ENCODE peak calls at places on chromosomes 1 and 21, in four cellular contexts. One of them, this sample, is unnamed.

GRCh38 chr1:8241417-8242014 is 76.4 kb upstream of the SLC45A1 start:
- DNase-seq in IMR-90: no peak
- DNase-seq in CD8-positive, alpha-beta T cell: no peak
- DNase-seq in CD4-positive, alpha-beta T cell: no peak
- DNase-seq in this sample: no peak

GRCh38 chr1:113812661-113813135 is 422 bp upstream of the RSBN1 start:
- DNase-seq in IMR-90: no peak
- DNase-seq in CD8-positive, alpha-beta T cell: no peak
- DNase-seq in CD4-positive, alpha-beta T cell: peak; percentile 12
- DNase-seq in this sample: no peak

GRCh38 chr21:34367320-34367935 is 3.6 kb downstream of the KCNE2 start:
- DNase-seq in IMR-90: peak; percentile 82
- DNase-seq in CD8-positive, alpha-beta T cell: peak; percentile 47
- DNase-seq in CD4-positive, alpha-beta T cell: peak; percentile 10
- DNase-seq in this sample: no peak

GRCh38 chr1:182955596-182956588 is 2.9 kb upstream of the SHCBP1L start:
- DNase-seq in IMR-90: peak; percentile 92
- DNase-seq in CD8-positive, alpha-beta T cell: no peak
- DNase-seq in CD4-positive, alpha-beta T cell: no peak
- DNase-seq in this sample: no peak

GRCh38 chr21:46214478-46215340 is 13.9 kb downstream of the LSS start:
- DNase-seq in IMR-90: no peak
- DNase-seq in CD8-positive, alpha-beta T cell: no peak
- DNase-seq in CD4-positive, alpha-beta T cell: no peak
- DNase-seq in this sample: peak; percentile 18

GRCh38 chr1:62117416-62117815 is 77.2 kb upstream of the L1TD1 start:
- DNase-seq in IMR-90: no peak
- DNase-seq in CD8-positive, alpha-beta T cell: no peak
- DNase-seq in CD4-positive, alpha-beta T cell: no peak
- DNase-seq in this sample: no peak

GRCh38 chr1:55359611-55360010 is 144.4 kb upstream of the USP24 start:
- DNase-seq in IMR-90: no peak
- DNase-seq in CD8-positive, alpha-beta T cell: no peak
- DNase-seq in CD4-positive, alpha-beta T cell: no peak
- DNase-seq in this sample: no peak

GRCh38 chr21:46008893-46009635 is 27.5 kb downstream of the COL6A1 start:
- DNase-seq in IMR-90: no peak
- DNase-seq in CD8-positive, alpha-beta T cell: no peak
- DNase-seq in CD4-positive, alpha-beta T cell: no peak
- DNase-seq in this sample: no peak

GRCh38 chr21:41403966-41404365 is 22.1 kb upstream of the MX1 start:
- DNase-seq in IMR-90: no peak
- DNase-seq in CD8-positive, alpha-beta T cell: peak; percentile 29
- DNase-seq in CD4-positive, alpha-beta T cell: no peak
- DNase-seq in this sample: no peak

GRCh38 chr1:191641420-191642215 is 516.6 kb upstream of the RGS18 start:
- DNase-seq in IMR-90: peak; percentile 69
- DNase-seq in CD8-positive, alpha-beta T cell: no peak
- DNase-seq in CD4-positive, alpha-beta T cell: no peak
- DNase-seq in this sample: no peak

GRCh38 chr1:171052977-171053376 is 37.7 kb upstream of the FMO3 start:
- DNase-seq in IMR-90: no peak
- DNase-seq in CD8-positive, alpha-beta T cell: no peak
- DNase-seq in CD4-positive, alpha-beta T cell: no peak
- DNase-seq in this sample: no peak

GRCh38 chr1:161059293-161059692 is 10.4 kb downstream of the ARHGAP30 start:
- DNase-seq in IMR-90: no peak
- DNase-seq in CD8-positive, alpha-beta T cell: no peak
- DNase-seq in CD4-positive, alpha-beta T cell: no peak
- DNase-seq in this sample: no peak

GRCh38 chr1:145863272-145863671 is 4.4 kb upstream of the PIAS3 start:
- DNase-seq in IMR-90: no peak
- DNase-seq in CD8-positive, alpha-beta T cell: no peak
- DNase-seq in CD4-positive, alpha-beta T cell: no peak
- DNase-seq in this sample: no peak

GRCh38 chr1:210372931-210373627 is 44.4 kb downstream of the HHAT start:
- DNase-seq in IMR-90: no peak
- DNase-seq in CD8-positive, alpha-beta T cell: no peak
- DNase-seq in CD4-positive, alpha-beta T cell: no peak
- DNase-seq in this sample: no peak

GRCh38 chr1:177913762-177914540 is 55.9 kb downstream of the SEC16B start:
- DNase-seq in IMR-90: peak; percentile 63
- DNase-seq in CD8-positive, alpha-beta T cell: no peak
- DNase-seq in CD4-positive, alpha-beta T cell: no peak
- DNase-seq in this sample: no peak

GRCh38 chr1:243293941-243294722 is 38.3 kb downstream of the SDCCAG8 start:
- DNase-seq in IMR-90: no peak
- DNase-seq in CD8-positive, alpha-beta T cell: no peak
- DNase-seq in CD4-positive, alpha-beta T cell: no peak
- DNase-seq in this sample: no peak

GRCh38 chr1:62406576-62406975 is 30.3 kb upstream of the USP1 start:
- DNase-seq in IMR-90: no peak
- DNase-seq in CD8-positive, alpha-beta T cell: no peak
- DNase-seq in CD4-positive, alpha-beta T cell: no peak
- DNase-seq in this sample: no peak

GRCh38 chr1:60583696-60584095 is 498.7 kb upstream of the NFIA start:
- DNase-seq in IMR-90: no peak
- DNase-seq in CD8-positive, alpha-beta T cell: no peak
- DNase-seq in CD4-positive, alpha-beta T cell: no peak
- DNase-seq in this sample: no peak

GRCh38 chr1:187924252-187924651 is 1095.5 kb downstream of the PLA2G4A start:
- DNase-seq in IMR-90: no peak
- DNase-seq in CD8-positive, alpha-beta T cell: no peak
- DNase-seq in CD4-positive, alpha-beta T cell: no peak
- DNase-seq in this sample: no peak

GRCh38 chr1:244730153-244730933 is 77.4 kb downstream of the DESI2 start:
- DNase-seq in IMR-90: peak; percentile 49
- DNase-seq in CD8-positive, alpha-beta T cell: peak; percentile 58
- DNase-seq in CD4-positive, alpha-beta T cell: peak; percentile 19
- DNase-seq in this sample: no peak

GRCh38 chr1:183592733-183593132 is 2.5 kb upstream of the NCF2 start:
- DNase-seq in IMR-90: no peak
- DNase-seq in CD8-positive, alpha-beta T cell: no peak
- DNase-seq in CD4-positive, alpha-beta T cell: no peak
- DNase-seq in this sample: no peak

GRCh38 chr1:234315091-234315541 is 58.1 kb upstream of the COA6 start:
- DNase-seq in IMR-90: peak; percentile 76
- DNase-seq in CD8-positive, alpha-beta T cell: no peak
- DNase-seq in CD4-positive, alpha-beta T cell: no peak
- DNase-seq in this sample: no peak

GRCh38 chr1:89994231-89994804 is 592 bp upstream of the ZNF326 start:
- DNase-seq in IMR-90: no peak
- DNase-seq in CD8-positive, alpha-beta T cell: no peak
- DNase-seq in CD4-positive, alpha-beta T cell: no peak
- DNase-seq in this sample: no peak

GRCh38 chr1:247447162-247447909 is 10.6 kb downstream of the OR2B11 start:
- DNase-seq in IMR-90: no peak
- DNase-seq in CD8-positive, alpha-beta T cell: no peak
- DNase-seq in CD4-positive, alpha-beta T cell: no peak
- DNase-seq in this sample: no peak

GRCh38 chr1:247444571-247444970 is 13.3 kb downstream of the OR2B11 start:
- DNase-seq in IMR-90: no peak
- DNase-seq in CD8-positive, alpha-beta T cell: no peak
- DNase-seq in CD4-positive, alpha-beta T cell: no peak
- DNase-seq in this sample: no peak

GRCh38 chr1:247445775-247446364 is 12.0 kb downstream of the OR2B11 start:
- DNase-seq in IMR-90: no peak
- DNase-seq in CD8-positive, alpha-beta T cell: no peak
- DNase-seq in CD4-positive, alpha-beta T cell: no peak
- DNase-seq in this sample: no peak

GRCh38 chr1:247451388-247452010 is 6.4 kb downstream of the OR2B11 start:
- DNase-seq in IMR-90: no peak
- DNase-seq in CD8-positive, alpha-beta T cell: no peak
- DNase-seq in CD4-positive, alpha-beta T cell: no peak
- DNase-seq in this sample: no peak

GRCh38 chr1:247448107-247448778 is 9.7 kb downstream of the OR2B11 start:
- DNase-seq in IMR-90: peak; percentile 31
- DNase-seq in CD8-positive, alpha-beta T cell: peak; percentile 54
- DNase-seq in CD4-positive, alpha-beta T cell: peak; percentile 32
- DNase-seq in this sample: no peak
- TF ChIP-seq CTCF in IMR-90: no peak
- TF ChIP-seq CTCF in CD8-positive, alpha-beta T cell: no peak
- TF ChIP-seq CTCF in CD4-positive, alpha-beta T cell: no peak
- TF ChIP-seq CTCF in this sample: no peak

GRCh38 chr1:162990665-162991064 is 78.5 kb upstream of the RGS4 start:
- DNase-seq in IMR-90: no peak
- DNase-seq in CD8-positive, alpha-beta T cell: no peak
- DNase-seq in CD4-positive, alpha-beta T cell: no peak
- DNase-seq in this sample: no peak

GRCh38 chr1:162991444-162991843 is 77.7 kb upstream of the RGS4 start:
- DNase-seq in IMR-90: no peak
- DNase-seq in CD8-positive, alpha-beta T cell: no peak
- DNase-seq in CD4-positive, alpha-beta T cell: no peak
- DNase-seq in this sample: no peak

GRCh38 chr1:162987866-162988265 is 81.3 kb upstream of the RGS4 start:
- DNase-seq in IMR-90: peak; percentile 86
- DNase-seq in CD8-positive, alpha-beta T cell: no peak
- DNase-seq in CD4-positive, alpha-beta T cell: no peak
- DNase-seq in this sample: no peak

GRCh38 chr1:162985816-162986215 is 83.3 kb upstream of the RGS4 start:
- DNase-seq in IMR-90: peak; percentile 67
- DNase-seq in CD8-positive, alpha-beta T cell: no peak
- DNase-seq in CD4-positive, alpha-beta T cell: no peak
- DNase-seq in this sample: no peak

GRCh38 chr1:162988869-162989268 is 80.3 kb upstream of the RGS4 start:
- DNase-seq in IMR-90: no peak
- DNase-seq in CD8-positive, alpha-beta T cell: no peak
- DNase-seq in CD4-positive, alpha-beta T cell: no peak
- DNase-seq in this sample: no peak
- TF ChIP-seq CTCF in IMR-90: no peak
- TF ChIP-seq CTCF in CD8-positive, alpha-beta T cell: no peak
- TF ChIP-seq CTCF in CD4-positive, alpha-beta T cell: no peak
- TF ChIP-seq CTCF in this sample: no peak

DNA sequence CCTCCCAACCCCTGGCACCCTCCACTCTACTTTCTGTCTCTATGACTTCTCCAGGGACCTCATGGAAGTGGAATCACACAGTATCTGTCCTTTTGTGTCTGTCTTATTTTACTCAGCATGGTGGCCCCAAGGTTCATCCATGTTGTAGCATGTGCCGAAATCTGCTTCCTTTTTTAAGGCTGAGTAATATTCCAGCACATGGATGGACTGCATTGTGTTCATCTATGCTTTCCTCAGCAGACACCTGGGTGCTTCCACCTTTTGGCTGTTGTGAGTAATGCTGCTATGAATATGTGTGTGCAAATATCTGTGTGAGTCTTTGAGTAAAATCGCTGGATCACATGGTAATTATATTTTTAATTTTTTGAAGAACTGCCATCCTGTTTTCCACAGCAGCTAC is 1.6 kb upstream of the PFKL start:
- DNase-seq in IMR-90: peak; percentile 7
- DNase-seq in CD8-positive, alpha-beta T cell: no peak
- DNase-seq in CD4-positive, alpha-beta T cell: no peak
- DNase-seq in this sample: no peak
- TF ChIP-seq CTCF in IMR-90: peak; percentile 3
- TF ChIP-seq CTCF in CD8-positive, alpha-beta T cell: no peak
- TF ChIP-seq CTCF in CD4-positive, alpha-beta T cell: no peak
- TF ChIP-seq CTCF in this sample: no peak

DNA sequence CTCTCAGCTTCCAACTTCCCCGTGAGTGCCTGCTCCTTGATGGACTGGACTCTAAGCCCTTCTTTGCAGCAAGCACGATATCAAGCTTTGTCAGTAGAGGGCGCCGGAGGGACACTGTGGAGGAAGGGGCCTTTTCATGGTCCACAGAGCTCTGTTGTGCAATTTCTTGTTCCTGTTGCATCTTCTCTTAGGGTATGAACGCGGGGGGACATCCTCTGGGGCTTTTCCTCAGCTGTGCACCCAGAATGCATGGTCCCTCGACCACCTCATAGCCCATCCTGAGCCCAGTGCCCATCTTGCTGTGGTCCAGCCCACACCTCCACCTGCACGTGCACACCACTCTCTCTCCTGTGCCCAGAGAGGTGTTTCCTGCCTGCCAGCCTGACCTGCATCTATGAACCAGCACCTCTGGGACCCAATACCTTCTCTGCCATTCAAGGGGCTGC is 556.8 kb downstream of the PTPRU start:
- DNase-seq in IMR-90: peak; percentile 72
- DNase-seq in CD8-positive, alpha-beta T cell: peak; percentile 54
- DNase-seq in CD4-positive, alpha-beta T cell: peak; percentile 9
- DNase-seq in this sample: peak; percentile 71
- TF ChIP-seq CTCF in IMR-90: peak; percentile 83
- TF ChIP-seq CTCF in CD8-positive, alpha-beta T cell: no peak
- TF ChIP-seq CTCF in CD4-positive, alpha-beta T cell: peak; percentile 13
- TF ChIP-seq CTCF in this sample: peak; percentile 11

GRCh38 chr1:158491372-158491771 is 19.4 kb downstream of the OR10R2 start:
- DNase-seq in IMR-90: no peak
- DNase-seq in CD8-positive, alpha-beta T cell: no peak
- DNase-seq in CD4-positive, alpha-beta T cell: no peak
- DNase-seq in this sample: no peak

GRCh38 chr1:158494737-158495136 is 22.7 kb downstream of the OR10R2 start:
- DNase-seq in IMR-90: no peak
- DNase-seq in CD8-positive, alpha-beta T cell: no peak
- DNase-seq in CD4-positive, alpha-beta T cell: no peak
- DNase-seq in this sample: no peak

DNA sequence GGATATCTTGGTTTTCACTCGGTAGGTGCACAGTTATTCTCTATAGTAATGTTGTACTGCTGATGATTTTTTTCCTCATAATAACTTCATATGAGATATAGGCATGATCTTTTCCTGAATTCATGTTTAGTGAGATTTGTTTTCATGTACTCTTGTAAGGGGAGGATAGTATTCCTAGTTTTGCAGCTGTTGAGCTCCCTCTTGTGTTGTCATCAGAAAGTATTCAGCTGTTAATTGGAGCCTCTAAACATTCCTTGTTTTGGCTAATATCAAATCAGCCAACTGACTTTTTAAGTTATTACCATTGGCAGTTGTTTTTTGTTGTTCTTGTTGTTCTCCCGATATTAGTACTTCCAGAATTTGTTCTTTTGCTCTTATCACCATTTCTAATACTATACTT is 24.4 kb downstream of the OR10R2 start:
- DNase-seq in IMR-90: no peak
- DNase-seq in CD8-positive, alpha-beta T cell: no peak
- DNase-seq in CD4-positive, alpha-beta T cell: no peak
- DNase-seq in this sample: no peak
- TF ChIP-seq CTCF in IMR-90: no peak
- TF ChIP-seq CTCF in CD8-positive, alpha-beta T cell: no peak
- TF ChIP-seq CTCF in CD4-positive, alpha-beta T cell: no peak
- TF ChIP-seq CTCF in this sample: no peak

DNA sequence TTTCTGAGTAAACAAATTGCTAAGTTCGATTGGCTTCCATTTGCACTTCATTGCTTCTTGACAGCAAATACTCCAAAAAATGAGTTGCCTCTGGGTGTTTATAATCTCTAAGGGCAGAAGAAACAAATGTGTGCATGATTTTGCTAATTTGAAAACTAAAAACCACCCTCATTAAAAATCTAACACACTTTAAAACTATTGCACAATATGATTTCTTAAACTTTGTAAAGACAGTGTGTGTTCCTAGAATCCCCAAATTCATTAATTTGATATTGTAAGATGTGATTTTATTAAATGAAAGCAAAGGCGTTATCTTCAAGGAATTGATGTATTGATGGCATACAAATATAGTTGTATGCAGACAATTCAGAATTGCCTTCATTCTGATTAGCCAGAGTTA is 350.9 kb downstream of the OLFM3 start:
- DNase-seq in IMR-90: no peak
- DNase-seq in CD8-positive, alpha-beta T cell: no peak
- DNase-seq in CD4-positive, alpha-beta T cell: no peak
- DNase-seq in this sample: no peak
- TF ChIP-seq CTCF in IMR-90: no peak
- TF ChIP-seq CTCF in CD8-positive, alpha-beta T cell: no peak
- TF ChIP-seq CTCF in CD4-positive, alpha-beta T cell: no peak
- TF ChIP-seq CTCF in this sample: no peak

GRCh38 chr1:223557125-223557465 is 108.4 kb downstream of the CAPN8 start:
- DNase-seq in IMR-90: no peak
- DNase-seq in CD8-positive, alpha-beta T cell: no peak
- DNase-seq in CD4-positive, alpha-beta T cell: no peak
- DNase-seq in this sample: no peak
- TF ChIP-seq CTCF in IMR-90: no peak
- TF ChIP-seq CTCF in CD8-positive, alpha-beta T cell: no peak
- TF ChIP-seq CTCF in CD4-positive, alpha-beta T cell: no peak
- TF ChIP-seq CTCF in this sample: no peak

This sample was measured in omental fat pad.